ENCODE peak calls at places on chromosomes 6 and 20, in five cellular contexts. One of them, this sample, is unnamed.

GRCh38 chr20:60249436-60249835 is 291.2 kb downstream of the CDH26 start:
- DNase-seq in RWPE1: peak
- DNase-seq in BE2C: no peak
- DNase-seq in colonic mucosa: no peak
- DNase-seq in hepatocyte: no peak
- DNase-seq in this sample: peak

GRCh38 chr20:60306105-60306504 is 347.9 kb downstream of the CDH26 start:
- DNase-seq in RWPE1: no peak
- DNase-seq in BE2C: no peak
- DNase-seq in colonic mucosa: no peak
- DNase-seq in hepatocyte: no peak
- DNase-seq in this sample: no peak

GRCh38 chr6:142275146-142276006 is 26.4 kb upstream of the ADGRG6 start:
- DNase-seq in RWPE1: peak
- DNase-seq in BE2C: no peak
- DNase-seq in colonic mucosa: no peak
- DNase-seq in hepatocyte: peak
- DNase-seq in this sample: peak

GRCh38 chr20:44698351-44698750 is 16.8 kb upstream of the CCN5 start:
- DNase-seq in RWPE1: no peak
- DNase-seq in BE2C: no peak
- DNase-seq in colonic mucosa: no peak
- DNase-seq in hepatocyte: no peak
- DNase-seq in this sample: no peak

GRCh38 chr20:34567885-34568865 is 9.7 kb downstream of the MAP1LC3A start:
- DNase-seq in RWPE1: no peak
- DNase-seq in BE2C: no peak
- DNase-seq in colonic mucosa: no peak
- DNase-seq in hepatocyte: no peak
- DNase-seq in this sample: no peak

GRCh38 chr6:21740719-21741118 is 147.2 kb downstream of the SOX4 start:
- DNase-seq in RWPE1: no peak
- DNase-seq in BE2C: no peak
- DNase-seq in colonic mucosa: no peak
- DNase-seq in hepatocyte: no peak
- DNase-seq in this sample: no peak

GRCh38 chr6:63372951-63373533 is 53.3 kb upstream of the LGSN start:
- DNase-seq in RWPE1: no peak
- DNase-seq in BE2C: no peak
- DNase-seq in colonic mucosa: no peak
- DNase-seq in hepatocyte: no peak
- DNase-seq in this sample: no peak

GRCh38 chr6:28345201-28345600 is 4.5 kb upstream of the ZKSCAN3 start:
- DNase-seq in RWPE1: no peak
- DNase-seq in BE2C: no peak
- DNase-seq in colonic mucosa: no peak
- DNase-seq in hepatocyte: no peak
- DNase-seq in this sample: no peak

GRCh38 chr6:26197736-26198625 is 110.8 kb downstream of the HFE start:
- DNase-seq in RWPE1: no peak
- DNase-seq in BE2C: peak
- DNase-seq in colonic mucosa: peak
- DNase-seq in hepatocyte: peak
- DNase-seq in this sample: no peak

GRCh38 chr20:7856756-7857155 is 83.5 kb downstream of the HAO1 start:
- DNase-seq in RWPE1: peak
- DNase-seq in BE2C: no peak
- DNase-seq in colonic mucosa: no peak
- DNase-seq in hepatocyte: no peak
- DNase-seq in this sample: no peak

GRCh38 chr20:63472159-63472811 is at the start of gene KCNQ2:
- DNase-seq in RWPE1: no peak
- DNase-seq in BE2C: no peak
- DNase-seq in colonic mucosa: no peak
- DNase-seq in hepatocyte: no peak
- DNase-seq in this sample: no peak

GRCh38 chr6:21277601-21278043 is 315.9 kb upstream of the SOX4 start:
- DNase-seq in RWPE1: peak
- DNase-seq in BE2C: no peak
- DNase-seq in colonic mucosa: no peak
- DNase-seq in hepatocyte: peak
- DNase-seq in this sample: peak

GRCh38 chr6:37847704-37848103 is 28.2 kb downstream of the ZFAND3 start:
- DNase-seq in RWPE1: no peak
- DNase-seq in BE2C: no peak
- DNase-seq in colonic mucosa: no peak
- DNase-seq in hepatocyte: no peak
- DNase-seq in this sample: no peak

GRCh38 chr20:3927486-3928291 is 38.5 kb downstream of the PANK2 start:
- DNase-seq in RWPE1: no peak
- DNase-seq in BE2C: no peak
- DNase-seq in colonic mucosa: no peak
- DNase-seq in hepatocyte: peak
- DNase-seq in this sample: no peak

GRCh38 chr6:113645576-113645970 is 211.6 kb upstream of the MARCKS start:
- DNase-seq in RWPE1: peak
- DNase-seq in BE2C: no peak
- DNase-seq in colonic mucosa: peak
- DNase-seq in hepatocyte: peak
- DNase-seq in this sample: no peak

GRCh38 chr6:139940741-139941712 is 566.6 kb upstream of the CITED2 start:
- DNase-seq in RWPE1: no peak
- DNase-seq in BE2C: no peak
- DNase-seq in colonic mucosa: no peak
- DNase-seq in hepatocyte: no peak
- DNase-seq in this sample: no peak

GRCh38 chr6:131029661-131030297 is 33.3 kb downstream of the EPB41L2 start:
- DNase-seq in RWPE1: peak
- DNase-seq in BE2C: no peak
- DNase-seq in colonic mucosa: no peak
- DNase-seq in hepatocyte: no peak
- DNase-seq in this sample: peak

GRCh38 chr6:41785689-41786450 is 1.6 kb upstream of the TOMM6 start:
- DNase-seq in RWPE1: no peak
- DNase-seq in BE2C: peak
- DNase-seq in colonic mucosa: peak
- DNase-seq in hepatocyte: peak
- DNase-seq in this sample: no peak

GRCh38 chr20:46960536-46960935 is 65.9 kb downstream of the EYA2 start:
- DNase-seq in RWPE1: no peak
- DNase-seq in BE2C: no peak
- DNase-seq in colonic mucosa: no peak
- DNase-seq in hepatocyte: no peak
- DNase-seq in this sample: no peak

GRCh38 chr20:62289898-62290297 is 12.9 kb upstream of the ADRM1 start:
- DNase-seq in RWPE1: no peak
- DNase-seq in BE2C: no peak
- DNase-seq in colonic mucosa: no peak
- DNase-seq in hepatocyte: no peak
- DNase-seq in this sample: no peak

GRCh38 chr6:74611220-74611619 is 594.6 kb downstream of the COL12A1 start:
- DNase-seq in RWPE1: no peak
- DNase-seq in BE2C: no peak
- DNase-seq in colonic mucosa: no peak
- DNase-seq in hepatocyte: no peak
- DNase-seq in this sample: no peak

GRCh38 chr20:4434681-4435080 is 287.0 kb upstream of the PRND start:
- DNase-seq in RWPE1: no peak
- DNase-seq in BE2C: no peak
- DNase-seq in colonic mucosa: no peak
- DNase-seq in hepatocyte: no peak
- DNase-seq in this sample: no peak

GRCh38 chr6:43052842-43053544 is 658 bp downstream of the CUL7 start:
- DNase-seq in RWPE1: peak
- DNase-seq in BE2C: peak
- DNase-seq in colonic mucosa: peak
- DNase-seq in hepatocyte: peak
- DNase-seq in this sample: no peak

GRCh38 chr20:50339196-50339901 is 148.7 kb downstream of the CEBPB start:
- DNase-seq in RWPE1: peak
- DNase-seq in BE2C: peak
- DNase-seq in colonic mucosa: no peak
- DNase-seq in hepatocyte: no peak
- DNase-seq in this sample: no peak

GRCh38 chr20:41670631-41671030 is 52.5 kb upstream of the CHD6 start:
- DNase-seq in RWPE1: no peak
- DNase-seq in BE2C: no peak
- DNase-seq in colonic mucosa: no peak
- DNase-seq in hepatocyte: no peak
- DNase-seq in this sample: no peak

DNA sequence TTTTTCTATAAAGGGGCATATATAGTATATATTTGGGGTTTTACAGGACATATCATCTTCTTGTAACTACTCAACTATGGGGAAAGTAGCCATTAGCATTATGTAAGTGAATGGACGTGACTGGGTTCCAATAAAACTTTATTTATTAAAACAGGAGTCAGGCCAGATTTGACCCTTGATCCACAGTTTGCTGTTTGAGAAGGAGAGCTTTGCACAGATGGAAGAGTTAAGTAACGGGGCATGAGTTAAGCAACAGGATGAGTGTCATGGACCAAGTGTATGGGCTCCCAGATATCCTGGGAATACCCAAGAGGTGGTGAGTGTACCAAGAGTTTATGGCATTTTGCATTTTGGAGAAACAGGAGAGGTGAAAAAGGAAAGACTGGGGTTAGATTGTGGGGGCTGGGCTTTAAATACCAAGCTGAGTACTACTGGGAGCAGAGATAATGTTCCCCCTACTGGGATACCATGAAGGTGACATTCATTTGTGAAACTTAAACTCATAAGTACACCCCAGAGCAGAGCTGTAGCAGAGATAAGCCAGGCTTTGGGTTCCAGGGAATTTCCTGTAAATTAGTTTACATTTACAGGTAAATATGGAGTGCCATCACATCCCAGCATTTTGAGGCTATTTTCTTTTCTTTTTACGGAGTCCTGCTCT is 18.5 kb upstream of the SCUBE3 start:
- DNase-seq in RWPE1: no peak
- DNase-seq in BE2C: no peak
- DNase-seq in colonic mucosa: no peak
- DNase-seq in hepatocyte: no peak
- DNase-seq in this sample: no peak
- TF ChIP-seq CTCF in RWPE1: no peak
- TF ChIP-seq CTCF in BE2C: no peak
- TF ChIP-seq CTCF in colonic mucosa: no peak
- TF ChIP-seq CTCF in hepatocyte: no peak
- TF ChIP-seq CTCF in this sample: no peak

DNA sequence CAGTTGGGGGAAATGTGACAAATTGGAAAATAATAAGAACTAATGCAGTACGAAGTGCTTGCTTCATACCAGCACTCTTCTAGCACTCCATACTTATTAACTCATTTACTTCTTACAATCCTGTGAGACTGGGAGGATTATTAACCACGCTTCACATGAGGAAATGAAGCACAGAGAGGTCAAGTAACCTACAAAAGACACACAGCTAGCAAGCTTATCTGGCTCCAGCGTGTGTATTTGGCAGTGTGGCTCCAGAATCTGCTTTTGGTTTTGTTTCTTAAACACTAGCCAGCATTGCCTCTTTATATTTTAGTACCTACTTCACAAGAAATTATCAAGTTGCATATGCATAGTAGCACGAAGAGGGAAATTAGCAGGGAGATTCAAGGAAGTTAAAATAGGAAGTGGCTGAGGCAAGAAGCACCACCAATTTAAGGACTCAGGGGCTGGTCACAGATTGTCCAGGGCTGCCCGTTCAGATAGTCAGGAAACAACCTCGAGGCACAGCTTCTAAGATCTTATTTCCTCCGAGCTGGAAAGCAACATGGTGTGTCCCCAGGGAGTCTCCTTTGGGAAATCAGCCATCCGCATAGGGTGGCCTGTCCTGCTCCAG is 302.7 kb upstream of the PRDM1 start:
- DNase-seq in RWPE1: no peak
- DNase-seq in BE2C: no peak
- DNase-seq in colonic mucosa: no peak
- DNase-seq in hepatocyte: no peak
- DNase-seq in this sample: no peak
- TF ChIP-seq CTCF in RWPE1: no peak
- TF ChIP-seq CTCF in BE2C: no peak
- TF ChIP-seq CTCF in colonic mucosa: no peak
- TF ChIP-seq CTCF in hepatocyte: no peak
- TF ChIP-seq CTCF in this sample: no peak

DNA sequence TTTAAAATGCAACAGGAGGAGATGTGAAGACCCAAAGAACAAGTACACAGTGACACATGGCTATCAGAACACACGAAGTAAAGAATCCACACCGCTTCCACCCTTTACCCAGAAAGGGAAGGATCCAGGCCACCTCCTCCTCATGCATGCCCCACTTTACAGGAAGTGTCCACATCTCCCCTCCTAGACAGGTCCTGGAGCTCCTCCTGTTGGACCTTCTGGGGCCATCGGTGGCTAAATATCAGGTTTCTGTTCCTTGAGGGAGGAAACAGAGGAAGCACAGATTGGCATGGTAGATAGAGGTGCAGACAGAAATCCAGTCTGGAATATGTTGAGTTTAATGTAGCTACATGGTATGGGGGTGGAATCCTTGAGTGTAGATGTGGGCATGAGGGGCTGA is 10.9 kb downstream of the NINL start:
- DNase-seq in RWPE1: no peak
- DNase-seq in BE2C: peak
- DNase-seq in colonic mucosa: no peak
- DNase-seq in hepatocyte: no peak
- DNase-seq in this sample: peak
- TF ChIP-seq CTCF in RWPE1: no peak
- TF ChIP-seq CTCF in BE2C: peak
- TF ChIP-seq CTCF in colonic mucosa: no peak
- TF ChIP-seq CTCF in hepatocyte: peak
- TF ChIP-seq CTCF in this sample: no peak

GRCh38 chr6:4021133-4021861 is 57.6 kb downstream of the FAM217A start:
- DNase-seq in RWPE1: peak
- DNase-seq in BE2C: peak
- DNase-seq in colonic mucosa: peak
- DNase-seq in hepatocyte: peak
- DNase-seq in this sample: peak
- TF ChIP-seq CTCF in RWPE1: peak
- TF ChIP-seq CTCF in BE2C: peak
- TF ChIP-seq CTCF in colonic mucosa: no peak
- TF ChIP-seq CTCF in hepatocyte: peak
- TF ChIP-seq CTCF in this sample: no peak

This sample was measured in Calu3.